ENCODE peak calls at places on chromosome 4, in eight cellular contexts. J is NB4, N is AG04449, L is stomach, M is psoas muscle, P is cardiac muscle cell, X is AG09309, Y is gastrocnemius medialis. U is an unnamed sample.

GRCh38 chr4:150215601-150216000 is 137.4 kb downstream of the DCLK2 start:
- DNase-seq in X (no peak), L (no peak), P (peak), M (no peak), N (no peak), J (no peak), Y (no peak), U (no peak)

GRCh38 chr4:80154547-80154933 is 42.8 kb upstream of the PRDM8 start:
- DNase-seq in N (no peak), M (no peak), L (no peak), J (no peak), P (peak), Y (no peak), X (no peak), U (no peak)

GRCh38 chr4:98518555-98519267 is 139.7 kb downstream of the TSPAN5 start:
- DNase-seq in M (no peak), X (no peak), Y (no peak), J (no peak), P (no peak), N (no peak), L (no peak), U (no peak)

GRCh38 chr4:125352521-125352920 is 37.8 kb downstream of the FAT4 start:
- DNase-seq in J (no peak), P (no peak), M (no peak), Y (no peak), L (no peak), N (no peak), X (no peak), U (no peak)

GRCh38 chr4:182764137-182764536 is 153.0 kb downstream of the DCTD start:
- DNase-seq in N (no peak), L (no peak), X (no peak), Y (no peak), J (no peak), M (no peak), P (no peak), U (no peak)

GRCh38 chr4:67988986-67989385 is 25.7 kb upstream of the TMPRSS11A start:
- DNase-seq in J (no peak), M (no peak), P (no peak), X (no peak), L (no peak), N (no peak), Y (no peak), U (no peak)

GRCh38 chr4:110196871-110197420 is 1.5 kb downstream of the ELOVL6 start:
- DNase-seq in P (peak), N (no peak), X (no peak), J (peak), Y (peak), L (peak), M (peak), U (no peak)

GRCh38 chr4:182213024-182213423 is 30.2 kb upstream of the TENM3 start:
- DNase-seq in L (no peak), J (no peak), P (no peak), Y (no peak), N (no peak), M (no peak), X (no peak), U (no peak)

GRCh38 chr4:128427832-128428366 is 140.3 kb upstream of the PGRMC2 start:
- DNase-seq in J (peak), N (no peak), L (peak), P (no peak), Y (peak), M (no peak), X (peak), U (peak)

GRCh38 chr4:184383497-184384055 is 90.8 kb downstream of the IRF2 start:
- DNase-seq in X (peak), P (no peak), J (no peak), M (peak), N (peak), L (peak), Y (no peak), U (peak)

GRCh38 chr4:52585379-52585778 is 73.7 kb downstream of the USP46 start:
- DNase-seq in X (no peak), Y (no peak), L (no peak), M (no peak), N (no peak), P (no peak), J (no peak), U (no peak)

GRCh38 chr4:25180524-25181131 is 20.4 kb upstream of the SEPSECS start:
- DNase-seq in X (no peak), L (peak), J (peak), N (no peak), P (peak), M (no peak), Y (no peak), U (no peak)

GRCh38 chr4:107036602-107037151 is 564 bp upstream of the DKK2 start:
- DNase-seq in M (no peak), Y (no peak), L (no peak), N (no peak), J (no peak), X (no peak), P (no peak), U (no peak)

GRCh38 chr4:165131247-165131832 is 18.7 kb upstream of the TMEM192 start:
- DNase-seq in X (peak), J (peak), N (no peak), P (peak), Y (no peak), M (no peak), L (peak), U (peak)

GRCh38 chr4:138181288-138181687 is 60.9 kb downstream of the SLC7A11 start:
- DNase-seq in X (no peak), M (no peak), J (no peak), Y (no peak), L (no peak), P (no peak), N (no peak), U (peak)

GRCh38 chr4:56817840-56818491 is 3.5 kb downstream of the SPINK2 start:
- DNase-seq in M (no peak), Y (no peak), X (no peak), L (no peak), J (no peak), N (no peak), P (no peak), U (peak)

GRCh38 chr4:78247541-78248285 is 190.6 kb downstream of the FRAS1 start:
- DNase-seq in X (no peak), Y (no peak), M (no peak), P (no peak), L (no peak), J (no peak), N (no peak), U (no peak)

GRCh38 chr4:81687470-81687869 is 215.8 kb upstream of the RASGEF1B start:
- DNase-seq in M (no peak), P (no peak), J (no peak), Y (no peak), X (no peak), L (no peak), N (no peak), U (no peak)

GRCh38 chr4:145782756-145783155 is 102.8 kb downstream of the C4orf51 start:
- DNase-seq in P (no peak), M (no peak), L (no peak), J (no peak), X (no peak), Y (no peak), N (no peak), U (no peak)

GRCh38 chr4:144340931-144341330 is 200.4 kb upstream of the GYPA start:
- DNase-seq in L (no peak), Y (no peak), J (no peak), N (no peak), M (no peak), P (no peak), X (no peak), U (no peak)

GRCh38 chr4:88054909-88055308 is 47.5 kb downstream of the PKD2 start:
- DNase-seq in Y (no peak), J (peak), M (no peak), X (no peak), P (peak), N (no peak), L (peak), U (no peak)

GRCh38 chr4:6236816-6237390 is 32.7 kb upstream of the WFS1 start:
- DNase-seq in N (no peak), Y (no peak), P (no peak), X (no peak), J (no peak), M (no peak), L (no peak), U (no peak)

GRCh38 chr4:177005801-177006230 is 213.1 kb upstream of the VEGFC start:
- DNase-seq in J (peak), M (no peak), L (no peak), P (no peak), N (peak), X (peak), Y (no peak), U (peak)

GRCh38 chr4:38531126-38531737 is 132.8 kb upstream of the KLF3 start:
- DNase-seq in M (no peak), J (no peak), Y (no peak), L (no peak), P (peak), X (no peak), N (no peak), U (peak)

GRCh38 chr4:150743564-150744342 is 161.8 kb downstream of the MAB21L2 start:
- DNase-seq in J (no peak), X (no peak), P (no peak), L (no peak), N (no peak), M (no peak), Y (no peak), U (no peak)

GRCh38 chr4:1055721-1056590 is 44.5 kb downstream of the FGFRL1 start:
- DNase-seq in N (no peak), M (no peak), P (no peak), X (no peak), L (peak), Y (no peak), J (peak), U (no peak)

GRCh38 chr4:151117371-151117962 is 18.0 kb downstream of the RPS3A start:
- DNase-seq in L (peak), J (peak), M (no peak), N (peak), Y (no peak), P (peak), X (no peak), U (peak)

GRCh38 chr4:150579591-150580234 is 2.2 kb upstream of the MAB21L2 start:
- DNase-seq in J (no peak), Y (no peak), L (no peak), M (peak), P (peak), X (no peak), N (no peak), U (no peak)

GRCh38 chr4:20418865-20419451 is 167.3 kb downstream of the SLIT2 start:
- DNase-seq in P (peak), X (peak), N (peak), M (no peak), J (peak), L (no peak), Y (no peak), U (peak)

GRCh38 chr4:89296871-89297270 is 10.7 kb downstream of the GPRIN3 start:
- DNase-seq in P (no peak), J (no peak), N (no peak), L (no peak), X (no peak), Y (no peak), M (no peak), U (no peak)

GRCh38 chr4:142402156-142402555 is 443.9 kb downstream of the INPP4B start:
- DNase-seq in X (no peak), N (no peak), P (no peak), J (no peak), Y (no peak), M (no peak), L (no peak), U (no peak)

GRCh38 chr4:124454772-124455270 is 257.7 kb downstream of the ANKRD50 start:
- DNase-seq in M (no peak), P (no peak), L (no peak), N (no peak), Y (no peak), J (no peak), X (no peak), U (no peak)

GRCh38 chr4:6147441-6147840 is 52.9 kb downstream of the JAKMIP1 start:
- DNase-seq in P (no peak), Y (no peak), M (no peak), X (no peak), L (no peak), N (no peak), J (no peak), U (no peak)

GRCh38 chr4:189131131-189131530 is 809.5 kb upstream of the FRG1 start:
- DNase-seq in X (no peak), Y (no peak), M (no peak), P (peak), N (no peak), L (no peak), J (no peak), U (no peak)

GRCh38 chr4:112321768-112322684 is 24.9 kb downstream of the ALPK1 start:
- DNase-seq in J (peak), Y (peak), L (peak), M (peak), P (peak), X (no peak), N (no peak), U (peak)

GRCh38 chr4:30882443-30882842 is 162.3 kb downstream of the PCDH7 start:
- DNase-seq in P (no peak), J (no peak), L (no peak), X (no peak), M (no peak), N (no peak), Y (no peak), U (no peak)

GRCh38 chr4:185771696-185772390 is 40.2 kb downstream of the SORBS2 start:
- DNase-seq in Y (no peak), L (no peak), M (no peak), J (no peak), N (peak), X (peak), P (no peak), U (no peak)
- H3K4me3 ChIP-seq in Y (peak), L (no peak), M (peak), J (no peak), N (no peak), X (no peak), P (peak), U (no peak)

DNA sequence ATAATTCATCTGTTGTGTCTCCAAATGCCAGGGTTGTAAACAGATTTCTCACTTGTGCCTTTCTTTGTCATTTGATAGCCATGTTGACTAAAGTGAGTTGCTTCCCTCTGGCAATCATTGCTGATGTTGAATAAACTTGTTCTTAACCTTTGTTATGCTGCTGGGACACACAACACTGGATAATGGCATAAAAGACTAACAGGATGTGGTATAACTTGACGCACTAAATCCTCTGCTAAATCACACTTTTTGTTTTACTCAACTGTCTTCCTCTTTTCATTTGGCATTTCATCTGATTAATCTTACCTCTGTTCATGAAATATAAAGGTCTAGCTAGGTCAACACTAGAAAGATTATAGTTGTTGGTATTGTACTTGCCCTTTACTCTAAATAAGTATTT is 17.6 kb upstream of the CXCL5 start:
- DNase-seq in Y (no peak), P (no peak), N (no peak), J (no peak), X (no peak), M (no peak), L (no peak), U (no peak)
- TF ChIP-seq CTCF in Y (no peak), P (no peak), N (no peak), J (no peak), X (no peak), M (no peak), L (no peak), U (no peak)

GRCh38 chr4:153467897-153468262 is 1.7 kb downstream of the TMEM131L start:
- DNase-seq in Y (no peak), J (peak), L (no peak), N (no peak), X (no peak), P (no peak), M (no peak), U (no peak)
- H3K4me3 ChIP-seq in Y (peak), J (peak), L (peak), N (peak), X (no peak), P (no peak), M (peak), U (peak)

GRCh38 chr4:4666693-4667642 is 125.1 kb upstream of the STX18 start:
- DNase-seq in L (no peak), Y (no peak), X (no peak), P (peak), J (no peak), N (no peak), M (no peak), U (no peak)
- TF ChIP-seq CTCF in L (no peak), Y (no peak), X (peak), P (no peak), J (no peak), N (peak), M (no peak), U (peak)

GRCh38 chr4:8607603-8608481 is 15.3 kb downstream of the CPZ start:
- DNase-seq in N (no peak), M (no peak), P (peak), Y (no peak), X (no peak), J (peak), L (peak), U (no peak)
- H3K4me3 ChIP-seq in N (no peak), M (no peak), P (no peak), Y (no peak), X (no peak), J (no peak), L (no peak), U (no peak)

U was measured in astrocyte of the cerebellum.